ENCODE peak calls at places on chromosomes 11 and 22, in ten cellular contexts. Q, J, X, F, T, W, Y, A, P and C are unnamed samples.

GRCh38 chr11:68214173-68215086 is 1.3 kb upstream of the KMT5B start:
- DNase-seq in X (peak; percentile 62), J (no peak), W (peak; percentile 48), Y (peak; percentile 76), P (no peak), Q (no peak), F (peak; percentile 59), T (peak; percentile 90), A (no peak), C (peak; percentile 79)

GRCh38 chr11:34728609-34729008 is 107.7 kb downstream of the EHF start:
- DNase-seq in F (no peak), J (no peak), A (no peak), W (no peak), Q (no peak), X (no peak), Y (no peak), P (no peak), T (no peak), C (no peak)

GRCh38 chr11:63537293-63538101 is 889 bp downstream of the PLAAT4 start:
- DNase-seq in Q (peak; percentile 95), P (no peak), F (peak; percentile 79), X (no peak), J (peak; percentile 96), A (no peak), T (peak; percentile 49), Y (peak; percentile 73), W (peak; percentile 79), C (no peak)

GRCh38 chr11:13368041-13368446 is 90.5 kb downstream of the BMAL1 start:
- DNase-seq in T (no peak), J (peak; percentile 76), A (no peak), Q (no peak), Y (no peak), W (no peak), X (no peak), P (no peak), F (no peak), C (no peak)

GRCh38 chr11:10398525-10398924 is 56.5 kb upstream of the AMPD3 start:
- DNase-seq in F (no peak), X (no peak), T (no peak), P (peak; percentile 14), Y (no peak), A (no peak), W (peak; percentile 58), Q (peak; percentile 92), J (no peak), C (no peak)

GRCh38 chr11:31645747-31646146 is 136.2 kb downstream of the ELP4 start:
- DNase-seq in X (no peak), P (peak; percentile 42), F (no peak), T (no peak), A (peak; percentile 48), Y (no peak), Q (no peak), W (no peak), J (peak; percentile 95), C (no peak)

GRCh38 chr11:35011389-35011788 is 95.0 kb downstream of the PDHX start:
- DNase-seq in W (no peak), F (no peak), X (no peak), J (peak; percentile 36), Y (no peak), A (no peak), T (no peak), P (peak; percentile 39), Q (no peak), C (no peak)

GRCh38 chr11:17498475-17498874 is 21.8 kb upstream of the ABCC8 start:
- DNase-seq in A (no peak), X (peak; percentile 62), W (no peak), F (no peak), P (peak; percentile 8), T (no peak), Q (no peak), J (no peak), Y (no peak), C (no peak)

GRCh38 chr11:116576523-116576922 is 196.3 kb downstream of the BUD13 start:
- DNase-seq in X (no peak), Y (no peak), F (no peak), T (no peak), W (no peak), P (no peak), J (no peak), A (no peak), Q (no peak), C (no peak)

GRCh38 chr22:31160328-31160978 is 471 bp downstream of the RNF185 start:
- DNase-seq in X (no peak), A (no peak), T (no peak), Q (no peak), W (peak; percentile 33), F (no peak), J (peak; percentile 29), Y (no peak), P (peak; percentile 61), C (no peak)

GRCh38 chr11:76800466-76801200 is 17.5 kb downstream of the TSKU start:
- DNase-seq in J (no peak), Y (no peak), X (no peak), P (no peak), F (no peak), W (no peak), Q (peak; percentile 84), T (no peak), A (no peak), C (no peak)

GRCh38 chr11:73281201-73281741 is 9.1 kb downstream of the P2RY6 start:
- DNase-seq in Q (no peak), A (no peak), T (no peak), X (no peak), Y (peak; percentile 47), J (no peak), P (no peak), W (peak; percentile 60), F (no peak), C (no peak)

GRCh38 chr11:44112083-44112865 is 16.8 kb downstream of the EXT2 start:
- DNase-seq in T (no peak), W (peak; percentile 77), X (no peak), A (no peak), F (peak; percentile 76), J (peak; percentile 70), P (peak; percentile 58), Y (no peak), Q (no peak), C (no peak)

GRCh38 chr11:57339305-57339704 is 1.2 kb downstream of the P2RX3 start:
- DNase-seq in A (no peak), T (no peak), J (no peak), P (no peak), X (no peak), Q (no peak), Y (no peak), W (no peak), F (no peak), C (no peak)

GRCh38 chr11:114058026-114058706 is 1.3 kb upstream of the ZBTB16 start:
- DNase-seq in F (peak; percentile 90), X (peak; percentile 65), T (peak; percentile 58), Y (peak; percentile 82), J (no peak), A (no peak), W (no peak), P (peak; percentile 81), Q (no peak), C (peak; percentile 68)

GRCh38 chr22:45834241-45834640 is 142.7 kb downstream of the WNT7B start:
- DNase-seq in F (no peak), T (no peak), J (no peak), X (no peak), Y (no peak), Q (no peak), W (no peak), P (no peak), A (no peak), C (no peak)

GRCh38 chr22:21855715-21856114 is 11.7 kb downstream of the MAPK1 start:
- DNase-seq in Q (no peak), J (no peak), W (no peak), X (no peak), T (no peak), Y (no peak), P (no peak), F (no peak), A (no peak), C (no peak)

GRCh38 chr11:34806875-34807274 is 109.3 kb downstream of the APIP start:
- DNase-seq in Q (peak; percentile 50), T (no peak), F (no peak), Y (no peak), A (no peak), W (no peak), P (no peak), J (no peak), X (no peak), C (no peak)

GRCh38 chr22:47567741-47568140 is 805.3 kb downstream of the TBC1D22A start:
- DNase-seq in P (no peak), Q (no peak), A (no peak), F (no peak), J (no peak), Y (peak; percentile 51), X (no peak), W (no peak), T (no peak), C (peak; percentile 38)
- H3K9me3 ChIP-seq in P (no peaks in the 10 kb centered on the region), Q (no peaks in the 10 kb centered on the region), A (peaks cover 85% of the 10 kb centered on the region), F (no peaks in the 10 kb centered on the region), J (no peaks in the 10 kb centered on the region), Y (no peaks in the 10 kb centered on the region), X (no peaks in the 10 kb centered on the region), W (no peaks in the 10 kb centered on the region), T (no peaks in the 10 kb centered on the region), C (no peaks in the 10 kb centered on the region)

DNA sequence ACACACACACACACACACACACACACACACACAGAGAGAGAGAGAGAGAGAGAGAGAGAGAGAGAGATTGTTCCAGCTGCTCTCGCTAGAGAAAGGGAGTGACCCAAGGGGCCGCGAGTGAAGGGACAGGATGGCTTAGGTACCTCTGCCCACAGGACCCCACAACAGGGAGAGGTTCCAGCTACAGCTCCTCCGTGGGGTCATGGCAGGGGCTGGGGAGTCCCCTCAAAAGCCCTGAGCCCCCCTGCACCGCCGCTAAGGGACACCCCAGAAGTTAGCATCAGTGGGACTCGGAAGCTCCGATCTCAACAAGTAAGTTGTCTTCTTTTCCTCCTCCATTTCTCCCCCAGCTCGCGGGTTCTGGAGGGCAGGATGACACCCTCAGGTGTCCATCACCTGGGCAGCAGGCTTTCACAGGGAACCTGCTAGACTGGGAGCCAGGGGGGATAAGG is 280 bp downstream of the KCNJ5 start:
- DNase-seq in W (no peak), P (peak; percentile 29), A (no peak), X (no peak), J (no peak), Y (no peak), Q (no peak), F (no peak), T (no peak), C (no peak)
- H3K4me3 ChIP-seq in W (peak overlapping the region; percentile 52), P (peak overlapping the region; percentile 29), A (peak overlapping the region; percentile 57), X (peak overlapping the region; percentile 60), J (peak overlapping the region; percentile 61), Y (peak overlapping the region; percentile 55), Q (peak overlapping the region; percentile 66), F (peak overlapping the region; percentile 34), T (peak overlapping the region; percentile 58), C (peak overlapping the region; percentile 66)

DNA sequence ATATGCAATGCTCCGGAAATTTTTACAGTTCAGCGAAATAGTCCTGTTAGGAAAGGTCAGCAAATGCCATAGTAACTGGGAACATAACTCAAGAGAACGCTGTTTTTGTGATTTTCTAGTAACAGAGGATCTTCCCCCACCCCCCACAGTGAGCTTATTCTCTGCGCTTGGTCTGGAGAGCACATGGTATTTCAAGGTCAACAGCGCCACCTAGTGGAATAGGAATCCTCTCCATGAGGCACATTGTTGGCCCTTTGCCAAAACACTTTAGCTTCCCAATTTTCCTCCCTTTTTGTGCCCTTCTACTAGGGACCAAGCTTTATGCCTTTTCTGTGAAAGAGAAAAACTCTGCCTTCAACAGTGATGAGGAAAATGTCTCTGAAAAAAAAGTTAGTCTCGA is 13.2 kb upstream of the OR4C12 start:
- DNase-seq in J (peak; percentile 7), Y (no peak), W (peak; percentile 29), Q (no peak), X (peak; percentile 45), T (no peak), A (no peak), P (peak; percentile 15), F (no peak), C (no peak)
- H3K9me3 ChIP-seq in J (no peaks in the 10 kb centered on the region), Y (peaks cover 6% of the 10 kb centered on the region), W (no peaks in the 10 kb centered on the region), Q (peaks cover 11% of the 10 kb centered on the region), X (peaks cover 40% of the 10 kb centered on the region), T (peaks cover under 1% of the 10 kb centered on the region), A (peaks cover 2% of the 10 kb centered on the region), P (peaks cover 23% of the 10 kb centered on the region), F (peaks cover 8% of the 10 kb centered on the region), C (peaks cover 2% of the 10 kb centered on the region)

GRCh38 chr11:119205080-119205479 is 1.1 kb upstream of the CBL start:
- DNase-seq in F (no peak), P (no peak), W (peak; percentile 44), Y (peak; percentile 77), A (no peak), J (no peak), Q (no peak), T (peak; percentile 80), X (no peak), C (no peak)
- H3K4me3 ChIP-seq in F (peak overlapping the region; percentile 91), P (peak overlapping the region; percentile 98), W (peak overlapping the region; percentile 84), Y (peak overlapping the region; percentile 93), A (no peak overlapping the region), J (peak overlapping the region; percentile 93), Q (peak overlapping the region; percentile 92), T (peak overlapping the region; percentile 93), X (peak overlapping the region; percentile 99), C (peak overlapping the region; percentile 94)